ENCODE peak calls at places on chromosomes 3 and 15, in four cellular contexts. J, E, T and C are unnamed samples.

GRCh38 chr3:102979682-102980378 is 545.0 kb downstream of the ZPLD1 start:
- DNase-seq in J (peak; percentile 89), E (no peak), T (no peak), C (no peak)

GRCh38 chr3:129625071-129625874 is 18.8 kb upstream of the PLXND1 start:
- DNase-seq in J (no peak), E (no peak), T (no peak), C (no peak)

GRCh38 chr3:183824761-183825379 is 507 bp downstream of the MAP6D1 start:
- DNase-seq in J (no peak), E (no peak), T (no peak), C (no peak)

GRCh38 chr3:149180057-149180573 is 41.5 kb downstream of the CP start:
- DNase-seq in J (peak; percentile 75), E (peak; percentile 60), T (peak; percentile 17), C (peak; percentile 98)

GRCh38 chr3:147518465-147518864 is 109.3 kb downstream of the ZIC1 start:
- DNase-seq in J (no peak), E (no peak), T (no peak), C (no peak)

GRCh38 chr15:86079491-86080266 is at the start of gene AGBL1:
- DNase-seq in J (no peak), E (no peak), T (no peak), C (no peak)

GRCh38 chr3:144031938-144032337 is 60.3 kb downstream of the DIPK2A start:
- DNase-seq in J (no peak), E (no peak), T (no peak), C (no peak)

GRCh38 chr15:62115847-62116246 is 49.1 kb downstream of the C2CD4A start:
- DNase-seq in J (no peak), E (no peak), T (peak; percentile 32), C (no peak)

GRCh38 chr3:194715022-194715800 is 29.5 kb downstream of the FAM43A start:
- DNase-seq in J (no peak), E (no peak), T (no peak), C (no peak)

GRCh38 chr15:83694030-83694429 is 40.1 kb downstream of the ADAMTSL3 start:
- DNase-seq in J (no peak), E (no peak), T (no peak), C (no peak)

GRCh38 chr3:143951351-143951971 is 20.2 kb upstream of the DIPK2A start:
- DNase-seq in J (peak; percentile 26), E (peak; percentile 31), T (peak; percentile 34), C (no peak)

GRCh38 chr3:182971637-182972036 is 8.7 kb downstream of the DCUN1D1 start:
- DNase-seq in J (no peak), E (no peak), T (no peak), C (no peak)

GRCh38 chr3:33682770-33683169 is 35.3 kb downstream of the CLASP2 start:
- DNase-seq in J (no peak), E (no peak), T (no peak), C (no peak)

GRCh38 chr3:45995370-45996192 is at the start of gene FYCO1:
- DNase-seq in J (peak; percentile 76), E (peak; percentile 98), T (peak; percentile 78), C (peak; percentile 32)

GRCh38 chr3:23324745-23325144 is 121.6 kb downstream of the UBE2E2 start:
- DNase-seq in J (no peak), E (no peak), T (no peak), C (no peak)

GRCh38 chr3:110881069-110881468 is 190.5 kb upstream of the NECTIN3 start:
- DNase-seq in J (peak; percentile 24), E (no peak), T (peak; percentile 63), C (no peak)

GRCh38 chr3:191282262-191283215 is 46.7 kb upstream of the CCDC50 start:
- DNase-seq in J (no peak), E (no peak), T (no peak), C (no peak)

GRCh38 chr15:45231061-45231576 is 20.9 kb upstream of the SLC28A2 start:
- DNase-seq in J (no peak), E (no peak), T (no peak), C (no peak)

GRCh38 chr3:154792828-154793227 is 287.3 kb upstream of the MME start:
- DNase-seq in J (no peak), E (no peak), T (no peak), C (no peak)

GRCh38 chr15:65086680-65087111 is 10.2 kb downstream of the KBTBD13 start:
- DNase-seq in J (no peak), E (peak; percentile 27), T (no peak), C (no peak)

GRCh38 chr3:159804726-159805410 is 183.8 kb upstream of the IL12A start:
- DNase-seq in J (peak; percentile 60), E (peak; percentile 32), T (peak; percentile 73), C (peak; percentile 73)

DNA sequence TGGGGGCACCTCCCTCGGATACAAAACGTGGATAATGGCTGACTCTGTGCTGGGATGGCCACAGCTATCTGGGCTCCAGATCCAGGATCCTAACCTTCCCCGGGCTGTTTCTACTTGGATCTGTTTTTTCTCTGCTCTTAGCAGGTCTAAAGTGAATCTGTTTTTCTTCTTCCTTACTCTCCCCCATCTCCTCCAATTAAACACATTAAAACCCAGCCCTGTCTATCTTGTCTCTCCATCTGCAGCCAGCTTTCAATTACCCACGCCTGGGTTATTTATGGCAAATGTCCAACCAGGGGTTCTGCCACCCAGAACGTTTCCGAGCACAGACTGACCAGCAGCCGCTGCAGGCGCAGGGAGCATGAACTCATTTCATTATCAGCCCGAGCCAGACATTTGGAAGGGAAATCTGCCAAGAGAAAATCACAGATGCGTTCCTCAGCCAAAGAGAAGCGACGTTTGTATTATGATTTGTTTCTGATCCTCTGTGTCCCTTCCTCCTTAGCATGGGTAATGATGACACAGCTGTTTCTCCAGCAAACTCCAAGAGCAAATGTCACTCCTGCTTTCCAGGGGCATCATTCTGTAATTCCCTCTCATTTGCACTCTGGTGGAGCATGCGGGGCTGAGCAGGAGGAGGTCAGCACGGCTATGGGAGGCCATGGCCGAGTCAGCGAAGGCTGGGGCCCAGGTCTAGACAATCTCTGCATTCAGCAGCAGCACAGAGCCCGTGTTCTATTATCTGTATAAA is 42.0 kb downstream of the UMPS start:
- DNase-seq in J (no peak), E (peak; percentile 55), T (no peak), C (no peak)
- TF ChIP-seq POLR2AphosphoS5 in J (no peak), E (peak; percentile 82), T (no peak), C (no peak)

GRCh38 chr3:53113293-53114010 is 16.8 kb downstream of the RFT1 start:
- DNase-seq in J (no peak), E (no peak), T (no peak), C (no peak)

GRCh38 chr3:53116956-53117355 is 13.3 kb downstream of the RFT1 start:
- DNase-seq in J (no peak), E (no peak), T (no peak), C (no peak)

GRCh38 chr3:53114412-53115074 is 15.7 kb downstream of the RFT1 start:
- DNase-seq in J (no peak), E (peak; percentile 31), T (no peak), C (no peak)

GRCh38 chr3:53109822-53110771 is 20.1 kb downstream of the RFT1 start:
- DNase-seq in J (peak; percentile 19), E (peak; percentile 40), T (peak; percentile 74), C (no peak)

DNA sequence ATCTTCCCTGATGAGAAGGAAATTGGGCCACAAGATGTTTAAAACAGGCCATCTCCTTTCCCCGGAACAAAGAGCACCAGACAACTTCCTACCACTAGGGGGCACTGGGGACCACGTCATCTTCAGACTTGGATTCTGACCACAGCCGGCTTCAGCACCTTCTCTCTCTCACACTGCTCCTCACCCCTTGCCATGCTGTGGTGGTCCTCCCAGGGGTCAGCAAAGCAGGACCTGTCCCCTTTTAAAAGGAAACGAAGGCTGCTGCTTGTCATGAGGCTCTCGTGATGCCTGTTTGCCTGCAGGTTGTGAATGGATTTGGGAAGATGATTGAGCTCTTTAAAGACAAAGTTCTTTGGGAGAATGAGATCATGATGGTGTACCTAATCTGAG is 16.2 kb downstream of the RFT1 start:
- DNase-seq in J (peak; percentile 54), E (peak; percentile 75), T (peak; percentile 66), C (peak; percentile 54)
- TF ChIP-seq TCF7L2 in J (no peak), E (no peak), T (no peak), C (no peak)

DNA sequence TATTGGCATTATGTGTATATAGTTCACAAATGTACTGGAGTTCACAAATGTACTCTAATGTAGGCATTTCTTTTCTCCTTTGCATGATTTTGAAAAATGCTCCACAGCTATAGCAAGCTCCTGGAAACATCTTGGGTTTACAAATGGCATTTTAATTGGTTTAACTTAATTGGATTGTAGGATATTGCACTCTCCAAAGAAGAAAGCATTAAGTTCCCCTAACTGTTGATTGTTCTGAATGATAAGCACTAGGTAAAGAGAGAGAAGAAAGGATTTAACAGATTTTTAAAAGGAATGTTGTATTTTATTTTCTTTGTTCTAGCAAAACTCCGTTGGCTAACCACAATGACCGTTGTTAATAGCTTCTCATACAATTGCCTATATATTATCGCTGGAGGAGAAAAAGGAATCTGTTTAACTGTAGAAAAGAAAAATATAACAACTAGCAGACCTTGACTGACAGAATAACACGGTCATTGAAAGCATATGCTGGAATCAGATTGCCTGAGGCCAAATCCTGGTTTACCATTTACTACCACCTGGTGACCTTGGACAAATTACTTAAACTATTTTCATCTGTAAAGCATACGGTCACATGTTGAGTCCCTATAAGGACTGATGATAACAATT is 170.7 kb downstream of the PEX5L start:
- DNase-seq in J (no peak), E (no peak), T (no peak), C (no peak)
- TF ChIP-seq SIN3A in J (no peak), E (no peak), T (no peak), C (no peak)

GRCh38 chr15:89631902-89632264 is 23.4 kb downstream of the KIF7 start:
- DNase-seq in J (no peak), E (no peak), T (no peak), C (no peak)
- TF ChIP-seq POLR2AphosphoS5 in J (peak; percentile 21), E (no peak), T (no peak), C (no peak)

DNA sequence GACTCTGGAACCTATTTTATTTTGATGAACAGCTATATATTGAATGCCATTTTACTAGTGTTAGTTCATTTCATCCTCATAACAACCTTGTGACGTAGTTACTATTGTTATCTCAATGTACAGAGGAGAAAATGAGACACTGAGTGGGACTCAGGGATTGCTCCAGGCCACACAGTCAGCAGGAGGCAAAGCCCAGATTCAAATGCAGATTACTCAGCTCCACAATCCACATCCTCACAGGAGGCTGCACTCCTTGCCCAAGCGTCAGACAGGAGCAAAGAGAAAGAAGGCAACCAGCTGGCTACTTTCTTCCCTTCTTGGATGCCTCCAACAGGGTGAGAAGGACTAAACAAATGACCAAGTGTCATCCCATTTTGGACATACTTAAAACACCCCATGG is 92.0 kb upstream of the CCDC54 start:
- DNase-seq in J (no peak), E (no peak), T (no peak), C (no peak)
- TF ChIP-seq TCF7L2 in J (no peak), E (no peak), T (no peak), C (no peak)

GRCh38 chr15:94324117-94324826 is 92.9 kb downstream of the MCTP2 start:
- DNase-seq in J (peak; percentile 15), E (peak; percentile 48), T (peak; percentile 34), C (peak; percentile 64)
- TF ChIP-seq SIN3A in J (no peak), E (no peak), T (no peak), C (no peak)